ENCODE peak calls at places on chromosomes 3 and 15, in six cellular contexts. K is neuronal stem cell, Z is trophoblast cell, H is IMR-90, G is mesenchymal stem cell, N is H1. X is an unnamed sample.

GRCh38 chr15:65906396-65906795 is 37.1 kb downstream of the RAB11A start:
- DNase-seq in G (no peak), Z (peak; percentile 63), H (no peak), N (no peak), K (no peak), X (peak; percentile 12)

GRCh38 chr3:165983284-165983683 is 146.1 kb upstream of the BCHE start:
- DNase-seq in K (no peak), H (no peak), Z (no peak), N (no peak), G (peak; percentile 41), X (no peak)

GRCh38 chr3:171846594-171846993 is 3.4 kb downstream of the TMEM212 start:
- DNase-seq in G (peak; percentile 82), K (no peak), H (peak; percentile 91), Z (no peak), N (no peak), X (no peak)

GRCh38 chr15:72890043-72890442 is 106.5 kb upstream of the ADPGK start:
- DNase-seq in K (no peak), H (no peak), Z (no peak), N (no peak), G (no peak), X (no peak)

GRCh38 chr3:10340476-10340875 is 19.6 kb upstream of the SEC13 start:
- DNase-seq in Z (no peak), N (no peak), H (no peak), G (no peak), K (no peak), X (no peak)

GRCh38 chr3:168952551-168952950 is 711.0 kb downstream of the MECOM start:
- DNase-seq in H (peak; percentile 47), G (peak; percentile 4), Z (no peak), K (no peak), N (no peak), X (no peak)

GRCh38 chr3:158058775-158059174 is 47.4 kb downstream of the SHOX2 start:
- DNase-seq in Z (no peak), G (no peak), K (no peak), H (no peak), N (no peak), X (no peak)

GRCh38 chr3:73143821-73144237 is 82.4 kb downstream of the EBLN2 start:
- DNase-seq in G (no peak), N (no peak), K (no peak), Z (no peak), H (no peak), X (no peak)

GRCh38 chr3:22685598-22685997 is 517.5 kb upstream of the UBE2E2 start:
- DNase-seq in G (peak; percentile 35), H (no peak), N (no peak), K (no peak), Z (no peak), X (no peak)

GRCh38 chr15:40286061-40286532 is 3.2 kb upstream of the ANKRD63 start:
- DNase-seq in G (no peak), K (no peak), Z (no peak), N (no peak), H (no peak), X (no peak)

GRCh38 chr15:28911295-28911979 is 25.7 kb downstream of the APBA2 start:
- DNase-seq in H (no peak), G (no peak), K (no peak), Z (no peak), N (no peak), X (no peak)

GRCh38 chr3:126197854-126198584 is 17.6 kb upstream of the ALDH1L1 start:
- DNase-seq in Z (peak; percentile 42), G (peak; percentile 69), H (peak; percentile 60), K (no peak), N (no peak), X (peak; percentile 77)

GRCh38 chr15:86267892-86268291 is 188.2 kb downstream of the AGBL1 start:
- DNase-seq in Z (no peak), N (no peak), H (no peak), K (no peak), G (no peak), X (no peak)

GRCh38 chr15:95284933-95285401 is 1045.5 kb upstream of the NR2F2 start:
- DNase-seq in G (peak; percentile 76), K (peak; percentile 51), H (peak; percentile 70), N (no peak), Z (no peak), X (no peak)

GRCh38 chr3:152524198-152525140 is 255.7 kb downstream of the MBNL1 start:
- DNase-seq in K (peak; percentile 32), N (no peak), Z (peak; percentile 45), H (peak; percentile 62), G (peak; percentile 69), X (no peak)

DNA sequence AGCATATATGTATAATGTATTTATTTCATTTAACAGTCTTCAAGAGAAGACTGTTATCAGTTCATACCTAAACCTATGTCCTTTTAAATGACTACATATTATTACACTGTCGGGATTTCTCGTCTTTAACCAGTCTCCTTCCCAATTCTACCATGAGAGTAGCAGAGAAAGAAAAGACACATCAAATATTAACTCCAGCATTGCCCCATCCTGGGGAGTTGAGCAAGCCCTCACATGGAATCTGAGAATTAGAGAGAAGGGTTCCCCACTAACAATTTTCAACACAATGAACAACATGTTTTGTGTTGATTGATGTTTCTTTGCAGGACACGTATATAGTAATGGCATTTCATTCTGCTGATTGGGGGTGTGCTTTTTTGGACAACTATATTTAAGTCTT is 257.4 kb downstream of the ADAMTSL3 start:
- DNase-seq in H (no peak), K (no peak), G (no peak), N (no peak), Z (no peak), X (no peak)
- H3K14ac ChIP-seq in H (no peak overlapping the region), K (no peak overlapping the region), G (no peak overlapping the region), N (no peak overlapping the region), Z (no peak overlapping the region), X (no peak overlapping the region)

GRCh38 chr3:129239992-129240391 is 9.4 kb upstream of the COPG1 start:
- DNase-seq in K (no peak), G (no peak), N (no peak), H (no peak), Z (no peak), X (peak; percentile 37)
- H3K27ac ChIP-seq in K (no peak overlapping the region), G (no peak overlapping the region), N (no peak overlapping the region), H (no peak overlapping the region), Z (no peak overlapping the region), X (no peak overlapping the region)

GRCh38 chr3:52962160-52962559 is 64.8 kb upstream of the STIMATE start:
- DNase-seq in K (no peak), G (no peak), Z (no peak), H (no peak), N (no peak), X (no peak)
- H3K14ac ChIP-seq in K (no peak overlapping the region), G (no peak overlapping the region), Z (no peak overlapping the region), H (no peak overlapping the region), N (no peak overlapping the region), X (no peak overlapping the region)

DNA sequence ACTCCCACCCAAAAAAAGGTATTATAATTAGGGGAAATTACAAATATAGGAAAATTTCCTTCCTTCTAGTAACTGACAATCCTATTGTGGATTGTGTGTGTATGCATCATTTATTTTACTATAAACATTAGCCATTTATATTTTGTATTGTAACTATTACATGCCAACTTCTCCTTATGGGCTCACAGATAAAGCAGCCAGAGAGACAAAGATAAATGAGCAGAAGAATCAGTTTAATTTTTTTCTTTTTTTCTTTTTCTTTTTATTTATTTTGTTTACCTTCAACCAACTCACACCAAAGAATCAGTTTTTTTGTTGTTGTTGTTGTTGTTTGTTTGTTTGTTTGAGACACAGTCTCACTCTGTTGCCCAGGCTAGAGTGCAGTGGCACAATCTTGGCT is 48.7 kb downstream of the LRRFIP2 start:
- DNase-seq in Z (no peak), N (no peak), G (no peak), H (no peak), K (no peak), X (no peak)
- H3K27ac ChIP-seq in Z (no peak overlapping the region), N (no peak overlapping the region), G (no peak overlapping the region), H (no peak overlapping the region), K (no peak overlapping the region), X (no peak overlapping the region)